ENCODE peak calls at places on chromosomes 6 and 20, in nine cellular contexts. One of them, this sample, is unnamed. For H3K4me1, the result is how much of the 10 kb centered on the place peaks cover.

GRCh38 chr6:53090576-53090975 is 25.4 kb downstream of the FBXO9 start:
- DNase-seq in body of pancreas: no peak
- DNase-seq in HAP-1: no peak
- DNase-seq in SJSA1: no peak
- DNase-seq in CD8-positive, alpha-beta T cell: no peak
- DNase-seq in A549: no peak
- DNase-seq in ovary: no peak
- DNase-seq in lower lobe of right lung: no peak
- DNase-seq in breast epithelium: no peak
- DNase-seq in this sample: no peak

GRCh38 chr20:39596554-39596953 is 634.4 kb downstream of the DHX35 start:
- DNase-seq in body of pancreas: no peak
- DNase-seq in HAP-1: no peak
- DNase-seq in SJSA1: no peak
- DNase-seq in CD8-positive, alpha-beta T cell: no peak
- DNase-seq in A549: no peak
- DNase-seq in ovary: no peak
- DNase-seq in lower lobe of right lung: no peak
- DNase-seq in breast epithelium: no peak
- DNase-seq in this sample: no peak

GRCh38 chr6:126170875-126171489 is 168.9 kb upstream of the CENPW start:
- DNase-seq in body of pancreas: peak
- DNase-seq in HAP-1: peak
- DNase-seq in SJSA1: no peak
- DNase-seq in CD8-positive, alpha-beta T cell: no peak
- DNase-seq in A549: peak
- DNase-seq in ovary: no peak
- DNase-seq in lower lobe of right lung: no peak
- DNase-seq in breast epithelium: no peak
- DNase-seq in this sample: peak

GRCh38 chr6:25344827-25345226 is 65.7 kb downstream of the CARMIL1 start:
- DNase-seq in body of pancreas: no peak
- DNase-seq in HAP-1: no peak
- DNase-seq in SJSA1: no peak
- DNase-seq in CD8-positive, alpha-beta T cell: no peak
- DNase-seq in A549: no peak
- DNase-seq in ovary: no peak
- DNase-seq in lower lobe of right lung: no peak
- DNase-seq in breast epithelium: no peak
- DNase-seq in this sample: no peak

GRCh38 chr6:31794294-31794865 is 1.2 kb downstream of the VARS1 start:
- DNase-seq in body of pancreas: no peak
- DNase-seq in HAP-1: peak
- DNase-seq in SJSA1: no peak
- DNase-seq in CD8-positive, alpha-beta T cell: no peak
- DNase-seq in A549: no peak
- DNase-seq in ovary: no peak
- DNase-seq in lower lobe of right lung: no peak
- DNase-seq in breast epithelium: no peak
- DNase-seq in this sample: no peak

GRCh38 chr6:163461696-163462095 is 47.2 kb downstream of the QKI start:
- DNase-seq in body of pancreas: no peak
- DNase-seq in HAP-1: no peak
- DNase-seq in SJSA1: no peak
- DNase-seq in CD8-positive, alpha-beta T cell: no peak
- DNase-seq in A549: no peak
- DNase-seq in ovary: no peak
- DNase-seq in lower lobe of right lung: no peak
- DNase-seq in breast epithelium: no peak
- DNase-seq in this sample: no peak

GRCh38 chr20:32535953-32536823 is 48.9 kb downstream of the NOL4L start:
- DNase-seq in body of pancreas: peak
- DNase-seq in HAP-1: peak
- DNase-seq in SJSA1: no peak
- DNase-seq in CD8-positive, alpha-beta T cell: peak
- DNase-seq in A549: peak
- DNase-seq in ovary: peak
- DNase-seq in lower lobe of right lung: peak
- DNase-seq in breast epithelium: no peak
- DNase-seq in this sample: peak

GRCh38 chr6:167825759-167826229 is 917 bp upstream of the AFDN start:
- DNase-seq in body of pancreas: peak
- DNase-seq in HAP-1: peak
- DNase-seq in SJSA1: no peak
- DNase-seq in CD8-positive, alpha-beta T cell: no peak
- DNase-seq in A549: peak
- DNase-seq in ovary: peak
- DNase-seq in lower lobe of right lung: peak
- DNase-seq in breast epithelium: peak
- DNase-seq in this sample: peak

GRCh38 chr6:29071831-29072723 is 15.0 kb downstream of the OR2B3 start:
- DNase-seq in body of pancreas: no peak
- DNase-seq in HAP-1: peak
- DNase-seq in SJSA1: peak
- DNase-seq in CD8-positive, alpha-beta T cell: no peak
- DNase-seq in A549: peak
- DNase-seq in ovary: no peak
- DNase-seq in lower lobe of right lung: no peak
- DNase-seq in breast epithelium: no peak
- DNase-seq in this sample: peak

GRCh38 chr20:2890743-2891142 is 17.5 kb downstream of the PTPRA start:
- DNase-seq in body of pancreas: no peak
- DNase-seq in HAP-1: no peak
- DNase-seq in SJSA1: no peak
- DNase-seq in CD8-positive, alpha-beta T cell: no peak
- DNase-seq in A549: no peak
- DNase-seq in ovary: no peak
- DNase-seq in lower lobe of right lung: no peak
- DNase-seq in breast epithelium: no peak
- DNase-seq in this sample: no peak

GRCh38 chr6:36120539-36120938 is 9.8 kb upstream of the MAPK13 start:
- DNase-seq in body of pancreas: no peak
- DNase-seq in HAP-1: no peak
- DNase-seq in SJSA1: no peak
- DNase-seq in CD8-positive, alpha-beta T cell: peak
- DNase-seq in A549: no peak
- DNase-seq in ovary: no peak
- DNase-seq in lower lobe of right lung: no peak
- DNase-seq in breast epithelium: peak
- DNase-seq in this sample: no peak

GRCh38 chr20:36141310-36141709 is 13.2 kb upstream of the EPB41L1 start:
- DNase-seq in body of pancreas: no peak
- DNase-seq in HAP-1: no peak
- DNase-seq in SJSA1: no peak
- DNase-seq in CD8-positive, alpha-beta T cell: no peak
- DNase-seq in A549: no peak
- DNase-seq in ovary: no peak
- DNase-seq in lower lobe of right lung: no peak
- DNase-seq in breast epithelium: no peak
- DNase-seq in this sample: no peak

GRCh38 chr6:21278078-21278790 is 315.3 kb upstream of the SOX4 start:
- DNase-seq in body of pancreas: no peak
- DNase-seq in HAP-1: no peak
- DNase-seq in SJSA1: no peak
- DNase-seq in CD8-positive, alpha-beta T cell: no peak
- DNase-seq in A549: no peak
- DNase-seq in ovary: peak
- DNase-seq in lower lobe of right lung: no peak
- DNase-seq in breast epithelium: no peak
- DNase-seq in this sample: no peak

GRCh38 chr6:142740449-142740848 is 204.5 kb downstream of the HIVEP2 start:
- DNase-seq in body of pancreas: no peak
- DNase-seq in HAP-1: no peak
- DNase-seq in SJSA1: no peak
- DNase-seq in CD8-positive, alpha-beta T cell: no peak
- DNase-seq in A549: no peak
- DNase-seq in ovary: no peak
- DNase-seq in lower lobe of right lung: no peak
- DNase-seq in breast epithelium: no peak
- DNase-seq in this sample: no peak

GRCh38 chr6:134853111-134854055 is 96.5 kb downstream of the ALDH8A1 start:
- DNase-seq in body of pancreas: no peak
- DNase-seq in HAP-1: no peak
- DNase-seq in SJSA1: no peak
- DNase-seq in CD8-positive, alpha-beta T cell: no peak
- DNase-seq in A549: no peak
- DNase-seq in ovary: no peak
- DNase-seq in lower lobe of right lung: no peak
- DNase-seq in breast epithelium: no peak
- DNase-seq in this sample: no peak

GRCh38 chr6:16700202-16700997 is 60.9 kb downstream of the ATXN1 start:
- DNase-seq in body of pancreas: no peak
- DNase-seq in HAP-1: no peak
- DNase-seq in SJSA1: no peak
- DNase-seq in CD8-positive, alpha-beta T cell: peak
- DNase-seq in A549: no peak
- DNase-seq in ovary: peak
- DNase-seq in lower lobe of right lung: no peak
- DNase-seq in breast epithelium: no peak
- DNase-seq in this sample: peak
- H3K4me1 ChIP-seq in body of pancreas: under half
- H3K4me1 ChIP-seq in HAP-1: under half
- H3K4me1 ChIP-seq in SJSA1: under half
- H3K4me1 ChIP-seq in CD8-positive, alpha-beta T cell: under half
- H3K4me1 ChIP-seq in A549: under half
- H3K4me1 ChIP-seq in ovary: under half
- H3K4me1 ChIP-seq in lower lobe of right lung: half or more
- H3K4me1 ChIP-seq in breast epithelium: under half
- H3K4me1 ChIP-seq in this sample: under half

DNA sequence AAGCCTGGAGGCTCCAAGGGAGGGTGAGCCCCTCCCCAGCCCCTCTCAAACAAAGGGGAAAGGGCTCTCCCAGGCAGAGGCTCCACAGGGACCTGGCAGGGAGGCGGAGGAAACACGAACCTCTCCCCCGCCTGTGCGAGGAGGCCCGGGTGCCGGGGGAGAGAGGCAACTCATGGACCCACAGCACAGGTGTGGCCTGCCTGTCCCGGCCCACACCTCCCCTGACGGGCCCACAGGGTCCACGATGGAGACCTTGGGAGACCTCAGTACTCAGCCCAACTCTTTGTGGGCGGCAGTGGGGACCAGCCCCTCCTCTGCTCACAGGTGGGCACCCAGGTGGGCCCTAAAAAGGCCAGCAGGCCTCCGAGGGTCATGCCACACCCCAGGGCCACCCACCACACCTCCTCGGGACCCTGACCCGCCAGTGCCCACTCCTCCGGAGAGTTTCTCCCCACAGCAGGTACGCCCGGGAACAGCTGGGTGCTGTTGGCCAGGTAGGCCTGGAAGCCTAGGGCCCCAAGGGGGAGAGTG is 12.2 kb downstream of the LAMA5 start:
- DNase-seq in body of pancreas: no peak
- DNase-seq in HAP-1: no peak
- DNase-seq in SJSA1: no peak
- DNase-seq in CD8-positive, alpha-beta T cell: no peak
- DNase-seq in A549: no peak
- DNase-seq in ovary: peak
- DNase-seq in lower lobe of right lung: no peak
- DNase-seq in breast epithelium: no peak
- DNase-seq in this sample: no peak
- H3K4me1 ChIP-seq in body of pancreas: half or more
- H3K4me1 ChIP-seq in HAP-1: under half
- H3K4me1 ChIP-seq in SJSA1: under half
- H3K4me1 ChIP-seq in CD8-positive, alpha-beta T cell: under half
- H3K4me1 ChIP-seq in A549: half or more
- H3K4me1 ChIP-seq in ovary: under half
- H3K4me1 ChIP-seq in lower lobe of right lung: half or more
- H3K4me1 ChIP-seq in breast epithelium: under half
- H3K4me1 ChIP-seq in this sample: under half

DNA sequence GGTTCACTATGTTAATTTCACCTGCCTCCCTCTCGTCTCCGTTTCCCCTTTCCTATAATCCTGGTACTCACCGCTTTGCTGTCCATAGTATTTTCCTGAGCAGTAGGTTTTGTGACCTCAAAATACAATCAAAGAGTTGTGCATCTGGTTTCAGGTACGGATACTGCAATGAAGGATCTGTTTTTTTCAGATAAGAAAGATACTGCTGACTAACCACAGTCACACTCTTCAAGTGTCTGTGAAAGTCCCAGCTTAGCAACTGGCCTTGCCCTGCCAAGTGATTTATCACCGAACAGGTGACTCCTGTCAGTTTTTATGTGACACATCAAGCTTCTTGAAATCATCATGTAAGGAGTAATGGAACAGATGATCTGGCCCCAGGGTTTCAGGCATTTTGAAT is 180.9 kb downstream of the DTNBP1 start:
- DNase-seq in body of pancreas: no peak
- DNase-seq in HAP-1: no peak
- DNase-seq in SJSA1: no peak
- DNase-seq in CD8-positive, alpha-beta T cell: no peak
- DNase-seq in A549: no peak
- DNase-seq in ovary: no peak
- DNase-seq in lower lobe of right lung: no peak
- DNase-seq in breast epithelium: no peak
- DNase-seq in this sample: peak
- H3K4me1 ChIP-seq in body of pancreas: under half
- H3K4me1 ChIP-seq in HAP-1: under half
- H3K4me1 ChIP-seq in SJSA1: under half
- H3K4me1 ChIP-seq in CD8-positive, alpha-beta T cell: under half
- H3K4me1 ChIP-seq in A549: under half
- H3K4me1 ChIP-seq in ovary: under half
- H3K4me1 ChIP-seq in lower lobe of right lung: under half
- H3K4me1 ChIP-seq in breast epithelium: under half
- H3K4me1 ChIP-seq in this sample: under half

DNA sequence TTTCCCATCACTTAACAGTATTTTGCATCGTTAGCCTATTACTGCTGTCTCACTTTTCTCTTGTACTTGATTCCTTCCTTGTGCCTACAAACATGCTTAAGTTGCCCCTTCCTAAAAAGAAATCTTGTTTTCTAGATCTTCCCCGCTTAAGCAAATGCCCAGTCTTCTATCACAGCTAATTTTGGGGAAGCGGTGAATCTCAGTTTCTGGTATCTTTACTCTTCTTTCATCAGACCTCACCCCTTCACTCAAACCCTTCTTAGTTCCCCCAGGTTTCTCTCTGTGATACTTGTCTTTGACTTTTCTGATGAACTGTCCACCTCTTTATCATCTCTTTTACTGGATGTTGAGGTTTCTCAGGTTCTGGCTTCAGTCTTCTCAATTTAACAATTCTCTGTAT is 14.2 kb downstream of the VAPB start:
- DNase-seq in body of pancreas: no peak
- DNase-seq in HAP-1: no peak
- DNase-seq in SJSA1: no peak
- DNase-seq in CD8-positive, alpha-beta T cell: no peak
- DNase-seq in A549: no peak
- DNase-seq in ovary: no peak
- DNase-seq in lower lobe of right lung: no peak
- DNase-seq in breast epithelium: no peak
- DNase-seq in this sample: no peak
- H3K4me1 ChIP-seq in body of pancreas: half or more
- H3K4me1 ChIP-seq in HAP-1: under half
- H3K4me1 ChIP-seq in SJSA1: under half
- H3K4me1 ChIP-seq in CD8-positive, alpha-beta T cell: half or more
- H3K4me1 ChIP-seq in A549: under half
- H3K4me1 ChIP-seq in ovary: under half
- H3K4me1 ChIP-seq in lower lobe of right lung: under half
- H3K4me1 ChIP-seq in breast epithelium: under half
- H3K4me1 ChIP-seq in this sample: under half

This sample was measured in BE2C.